ENCODE peak calls at places on chromosomes 3 and 15, in nine cellular contexts. One of them, this sample, is unnamed.

GRCh38 chr15:78934063-78935023 is 10.5 kb downstream of the CTSH start:
- DNase-seq in HEK293T: no peak
- DNase-seq in NCI-H2171: no peak
- DNase-seq in activated T-cell treated with anti-CD3 and anti-CD28 coated beads for 1 hour: no peak
- DNase-seq in WTC11: no peak
- DNase-seq in AG08395: no peak
- DNase-seq in stimulated activated naive CD4-positive, alpha-beta T cell treated with Interleukin-2 at 50 U/mL for 16 hours: no peak
- DNase-seq in activated naive CD4-positive, alpha-beta T cell treated with anti-CD3 and anti-CD28 coated beads for 36 hours: no peak
- DNase-seq in heart right ventricle: peak; percentile 52
- DNase-seq in this sample: no peak

GRCh38 chr3:186220886-186221285 is 112.0 kb upstream of the ETV5 start:
- DNase-seq in HEK293T: no peak
- DNase-seq in activated naive CD4-positive, alpha-beta T cell treated with anti-CD3 and anti-CD28 coated beads for 36 hours: no peak
- DNase-seq in heart right ventricle: no peak
- DNase-seq in WTC11: peak; percentile 35
- DNase-seq in AG08395: no peak
- DNase-seq in NCI-H2171: no peak
- DNase-seq in stimulated activated naive CD4-positive, alpha-beta T cell treated with Interleukin-2 at 50 U/mL for 16 hours: no peak
- DNase-seq in activated T-cell treated with anti-CD3 and anti-CD28 coated beads for 1 hour: no peak
- DNase-seq in this sample: peak; percentile 44

GRCh38 chr3:61452536-61452991 is 108.8 kb upstream of the PTPRG start:
- DNase-seq in HEK293T: no peak
- DNase-seq in NCI-H2171: no peak
- DNase-seq in stimulated activated naive CD4-positive, alpha-beta T cell treated with Interleukin-2 at 50 U/mL for 16 hours: no peak
- DNase-seq in activated T-cell treated with anti-CD3 and anti-CD28 coated beads for 1 hour: no peak
- DNase-seq in heart right ventricle: no peak
- DNase-seq in activated naive CD4-positive, alpha-beta T cell treated with anti-CD3 and anti-CD28 coated beads for 36 hours: no peak
- DNase-seq in AG08395: peak; percentile 54
- DNase-seq in WTC11: no peak
- DNase-seq in this sample: no peak

GRCh38 chr3:127650236-127650635 is 21.3 kb downstream of the PODXL2 start:
- DNase-seq in activated naive CD4-positive, alpha-beta T cell treated with anti-CD3 and anti-CD28 coated beads for 36 hours: no peak
- DNase-seq in WTC11: no peak
- DNase-seq in activated T-cell treated with anti-CD3 and anti-CD28 coated beads for 1 hour: no peak
- DNase-seq in HEK293T: no peak
- DNase-seq in heart right ventricle: no peak
- DNase-seq in stimulated activated naive CD4-positive, alpha-beta T cell treated with Interleukin-2 at 50 U/mL for 16 hours: no peak
- DNase-seq in AG08395: no peak
- DNase-seq in NCI-H2171: no peak
- DNase-seq in this sample: no peak

GRCh38 chr3:148075829-148076716 is 621.6 kb upstream of the AGTR1 start:
- DNase-seq in activated naive CD4-positive, alpha-beta T cell treated with anti-CD3 and anti-CD28 coated beads for 36 hours: no peak
- DNase-seq in AG08395: peak; percentile 64
- DNase-seq in HEK293T: peak; percentile 40
- DNase-seq in stimulated activated naive CD4-positive, alpha-beta T cell treated with Interleukin-2 at 50 U/mL for 16 hours: no peak
- DNase-seq in WTC11: peak; percentile 27
- DNase-seq in heart right ventricle: no peak
- DNase-seq in NCI-H2171: no peak
- DNase-seq in activated T-cell treated with anti-CD3 and anti-CD28 coated beads for 1 hour: no peak
- DNase-seq in this sample: no peak

GRCh38 chr15:54387808-54388207 is 409.6 kb downstream of the UNC13C start:
- DNase-seq in activated T-cell treated with anti-CD3 and anti-CD28 coated beads for 1 hour: no peak
- DNase-seq in activated naive CD4-positive, alpha-beta T cell treated with anti-CD3 and anti-CD28 coated beads for 36 hours: no peak
- DNase-seq in stimulated activated naive CD4-positive, alpha-beta T cell treated with Interleukin-2 at 50 U/mL for 16 hours: no peak
- DNase-seq in heart right ventricle: no peak
- DNase-seq in NCI-H2171: no peak
- DNase-seq in WTC11: no peak
- DNase-seq in HEK293T: no peak
- DNase-seq in AG08395: no peak
- DNase-seq in this sample: no peak

GRCh38 chr3:137121704-137122314 is 164.0 kb downstream of the IL20RB start:
- DNase-seq in stimulated activated naive CD4-positive, alpha-beta T cell treated with Interleukin-2 at 50 U/mL for 16 hours: no peak
- DNase-seq in heart right ventricle: no peak
- DNase-seq in activated T-cell treated with anti-CD3 and anti-CD28 coated beads for 1 hour: no peak
- DNase-seq in HEK293T: peak; percentile 47
- DNase-seq in NCI-H2171: no peak
- DNase-seq in activated naive CD4-positive, alpha-beta T cell treated with anti-CD3 and anti-CD28 coated beads for 36 hours: peak; percentile 48
- DNase-seq in WTC11: peak; percentile 58
- DNase-seq in AG08395: peak; percentile 19
- DNase-seq in this sample: no peak

GRCh38 chr3:14508966-14509795 is 31.0 kb downstream of the GRIP2 start:
- DNase-seq in AG08395: peak; percentile 74
- DNase-seq in activated T-cell treated with anti-CD3 and anti-CD28 coated beads for 1 hour: peak; percentile 75
- DNase-seq in NCI-H2171: no peak
- DNase-seq in activated naive CD4-positive, alpha-beta T cell treated with anti-CD3 and anti-CD28 coated beads for 36 hours: peak; percentile 82
- DNase-seq in stimulated activated naive CD4-positive, alpha-beta T cell treated with Interleukin-2 at 50 U/mL for 16 hours: peak; percentile 63
- DNase-seq in heart right ventricle: peak; percentile 69
- DNase-seq in WTC11: peak; percentile 95
- DNase-seq in HEK293T: peak; percentile 89
- DNase-seq in this sample: peak; percentile 42

GRCh38 chr3:52527039-52527731 is 6.5 kb downstream of the NT5DC2 start:
- DNase-seq in HEK293T: no peak
- DNase-seq in AG08395: no peak
- DNase-seq in WTC11: peak; percentile 5
- DNase-seq in activated naive CD4-positive, alpha-beta T cell treated with anti-CD3 and anti-CD28 coated beads for 36 hours: no peak
- DNase-seq in stimulated activated naive CD4-positive, alpha-beta T cell treated with Interleukin-2 at 50 U/mL for 16 hours: no peak
- DNase-seq in activated T-cell treated with anti-CD3 and anti-CD28 coated beads for 1 hour: no peak
- DNase-seq in heart right ventricle: no peak
- DNase-seq in NCI-H2171: no peak
- DNase-seq in this sample: no peak

GRCh38 chr15:92304239-92304975 is 89.3 kb upstream of the ST8SIA2 start:
- DNase-seq in stimulated activated naive CD4-positive, alpha-beta T cell treated with Interleukin-2 at 50 U/mL for 16 hours: no peak
- DNase-seq in HEK293T: no peak
- DNase-seq in activated T-cell treated with anti-CD3 and anti-CD28 coated beads for 1 hour: no peak
- DNase-seq in WTC11: no peak
- DNase-seq in NCI-H2171: no peak
- DNase-seq in AG08395: no peak
- DNase-seq in heart right ventricle: no peak
- DNase-seq in activated naive CD4-positive, alpha-beta T cell treated with anti-CD3 and anti-CD28 coated beads for 36 hours: no peak
- DNase-seq in this sample: no peak

GRCh38 chr15:43184407-43185160 is 619 bp upstream of the CCNDBP1 start:
- DNase-seq in stimulated activated naive CD4-positive, alpha-beta T cell treated with Interleukin-2 at 50 U/mL for 16 hours: no peak
- DNase-seq in WTC11: no peak
- DNase-seq in NCI-H2171: no peak
- DNase-seq in HEK293T: no peak
- DNase-seq in activated naive CD4-positive, alpha-beta T cell treated with anti-CD3 and anti-CD28 coated beads for 36 hours: no peak
- DNase-seq in AG08395: no peak
- DNase-seq in activated T-cell treated with anti-CD3 and anti-CD28 coated beads for 1 hour: no peak
- DNase-seq in heart right ventricle: no peak
- DNase-seq in this sample: no peak

GRCh38 chr3:130950641-130951040 is 56.8 kb downstream of the ATP2C1 start:
- DNase-seq in heart right ventricle: no peak
- DNase-seq in activated naive CD4-positive, alpha-beta T cell treated with anti-CD3 and anti-CD28 coated beads for 36 hours: no peak
- DNase-seq in WTC11: no peak
- DNase-seq in HEK293T: no peak
- DNase-seq in AG08395: peak; percentile 22
- DNase-seq in stimulated activated naive CD4-positive, alpha-beta T cell treated with Interleukin-2 at 50 U/mL for 16 hours: no peak
- DNase-seq in NCI-H2171: no peak
- DNase-seq in activated T-cell treated with anti-CD3 and anti-CD28 coated beads for 1 hour: no peak
- DNase-seq in this sample: no peak

GRCh38 chr3:126525091-126525852 is 1.3 kb downstream of the CHST13 start:
- DNase-seq in activated T-cell treated with anti-CD3 and anti-CD28 coated beads for 1 hour: no peak
- DNase-seq in NCI-H2171: no peak
- DNase-seq in heart right ventricle: no peak
- DNase-seq in WTC11: no peak
- DNase-seq in activated naive CD4-positive, alpha-beta T cell treated with anti-CD3 and anti-CD28 coated beads for 36 hours: no peak
- DNase-seq in HEK293T: no peak
- DNase-seq in stimulated activated naive CD4-positive, alpha-beta T cell treated with Interleukin-2 at 50 U/mL for 16 hours: no peak
- DNase-seq in AG08395: no peak
- DNase-seq in this sample: no peak

GRCh38 chr3:55481918-55482495 is 5.1 kb downstream of the WNT5A start:
- DNase-seq in AG08395: peak; percentile 48
- DNase-seq in heart right ventricle: no peak
- DNase-seq in activated naive CD4-positive, alpha-beta T cell treated with anti-CD3 and anti-CD28 coated beads for 36 hours: no peak
- DNase-seq in activated T-cell treated with anti-CD3 and anti-CD28 coated beads for 1 hour: no peak
- DNase-seq in stimulated activated naive CD4-positive, alpha-beta T cell treated with Interleukin-2 at 50 U/mL for 16 hours: no peak
- DNase-seq in WTC11: peak; percentile 57
- DNase-seq in NCI-H2171: no peak
- DNase-seq in HEK293T: no peak
- DNase-seq in this sample: no peak

GRCh38 chr3:99846472-99846871 is 28.8 kb downstream of the CMSS1 start:
- DNase-seq in NCI-H2171: no peak
- DNase-seq in stimulated activated naive CD4-positive, alpha-beta T cell treated with Interleukin-2 at 50 U/mL for 16 hours: no peak
- DNase-seq in activated naive CD4-positive, alpha-beta T cell treated with anti-CD3 and anti-CD28 coated beads for 36 hours: no peak
- DNase-seq in AG08395: peak; percentile 41
- DNase-seq in activated T-cell treated with anti-CD3 and anti-CD28 coated beads for 1 hour: no peak
- DNase-seq in HEK293T: no peak
- DNase-seq in WTC11: no peak
- DNase-seq in heart right ventricle: peak; percentile 37
- DNase-seq in this sample: no peak

GRCh38 chr3:141255864-141256263 is 24.2 kb downstream of the PXYLP1 start:
- DNase-seq in activated naive CD4-positive, alpha-beta T cell treated with anti-CD3 and anti-CD28 coated beads for 36 hours: peak; percentile 68
- DNase-seq in HEK293T: peak; percentile 51
- DNase-seq in activated T-cell treated with anti-CD3 and anti-CD28 coated beads for 1 hour: peak; percentile 17
- DNase-seq in AG08395: peak; percentile 49
- DNase-seq in WTC11: peak; percentile 35
- DNase-seq in stimulated activated naive CD4-positive, alpha-beta T cell treated with Interleukin-2 at 50 U/mL for 16 hours: no peak
- DNase-seq in NCI-H2171: no peak
- DNase-seq in heart right ventricle: no peak
- DNase-seq in this sample: no peak

GRCh38 chr3:42195879-42196330 is 70.1 kb downstream of the CCK start:
- DNase-seq in activated T-cell treated with anti-CD3 and anti-CD28 coated beads for 1 hour: no peak
- DNase-seq in activated naive CD4-positive, alpha-beta T cell treated with anti-CD3 and anti-CD28 coated beads for 36 hours: no peak
- DNase-seq in heart right ventricle: no peak
- DNase-seq in HEK293T: no peak
- DNase-seq in AG08395: no peak
- DNase-seq in stimulated activated naive CD4-positive, alpha-beta T cell treated with Interleukin-2 at 50 U/mL for 16 hours: no peak
- DNase-seq in WTC11: no peak
- DNase-seq in NCI-H2171: no peak
- DNase-seq in this sample: no peak

GRCh38 chr3:159619341-159619885 is 369.2 kb upstream of the IL12A start:
- DNase-seq in WTC11: no peak
- DNase-seq in activated naive CD4-positive, alpha-beta T cell treated with anti-CD3 and anti-CD28 coated beads for 36 hours: no peak
- DNase-seq in AG08395: peak; percentile 68
- DNase-seq in stimulated activated naive CD4-positive, alpha-beta T cell treated with Interleukin-2 at 50 U/mL for 16 hours: no peak
- DNase-seq in NCI-H2171: no peak
- DNase-seq in HEK293T: peak; percentile 50
- DNase-seq in activated T-cell treated with anti-CD3 and anti-CD28 coated beads for 1 hour: no peak
- DNase-seq in heart right ventricle: no peak
- DNase-seq in this sample: no peak

GRCh38 chr3:184155644-184156521 is 706 bp downstream of the DVL3 start:
- DNase-seq in activated T-cell treated with anti-CD3 and anti-CD28 coated beads for 1 hour: peak; percentile 24
- DNase-seq in heart right ventricle: peak; percentile 31
- DNase-seq in WTC11: peak; percentile 47
- DNase-seq in NCI-H2171: no peak
- DNase-seq in stimulated activated naive CD4-positive, alpha-beta T cell treated with Interleukin-2 at 50 U/mL for 16 hours: peak; percentile 52
- DNase-seq in activated naive CD4-positive, alpha-beta T cell treated with anti-CD3 and anti-CD28 coated beads for 36 hours: peak; percentile 62
- DNase-seq in AG08395: peak; percentile 18
- DNase-seq in HEK293T: peak; percentile 18
- DNase-seq in this sample: no peak

GRCh38 chr3:72441284-72441994 is 406.8 kb downstream of the SHQ1 start:
- DNase-seq in WTC11: no peak
- DNase-seq in AG08395: no peak
- DNase-seq in HEK293T: no peak
- DNase-seq in heart right ventricle: no peak
- DNase-seq in activated naive CD4-positive, alpha-beta T cell treated with anti-CD3 and anti-CD28 coated beads for 36 hours: no peak
- DNase-seq in stimulated activated naive CD4-positive, alpha-beta T cell treated with Interleukin-2 at 50 U/mL for 16 hours: no peak
- DNase-seq in NCI-H2171: no peak
- DNase-seq in activated T-cell treated with anti-CD3 and anti-CD28 coated beads for 1 hour: no peak
- DNase-seq in this sample: no peak

GRCh38 chr15:81548350-81549116 is 174.5 kb upstream of the TMC3 start:
- DNase-seq in stimulated activated naive CD4-positive, alpha-beta T cell treated with Interleukin-2 at 50 U/mL for 16 hours: no peak
- DNase-seq in heart right ventricle: no peak
- DNase-seq in WTC11: no peak
- DNase-seq in NCI-H2171: no peak
- DNase-seq in activated T-cell treated with anti-CD3 and anti-CD28 coated beads for 1 hour: no peak
- DNase-seq in activated naive CD4-positive, alpha-beta T cell treated with anti-CD3 and anti-CD28 coated beads for 36 hours: no peak
- DNase-seq in HEK293T: no peak
- DNase-seq in AG08395: no peak
- DNase-seq in this sample: no peak

GRCh38 chr3:189937302-189938255 is 183.1 kb downstream of the P3H2 start:
- DNase-seq in stimulated activated naive CD4-positive, alpha-beta T cell treated with Interleukin-2 at 50 U/mL for 16 hours: no peak
- DNase-seq in HEK293T: no peak
- DNase-seq in WTC11: no peak
- DNase-seq in activated T-cell treated with anti-CD3 and anti-CD28 coated beads for 1 hour: no peak
- DNase-seq in activated naive CD4-positive, alpha-beta T cell treated with anti-CD3 and anti-CD28 coated beads for 36 hours: no peak
- DNase-seq in heart right ventricle: no peak
- DNase-seq in NCI-H2171: no peak
- DNase-seq in AG08395: peak; percentile 93
- DNase-seq in this sample: no peak

GRCh38 chr3:161913786-161914389 is 417.3 kb downstream of the OTOL1 start:
- DNase-seq in activated T-cell treated with anti-CD3 and anti-CD28 coated beads for 1 hour: no peak
- DNase-seq in heart right ventricle: no peak
- DNase-seq in activated naive CD4-positive, alpha-beta T cell treated with anti-CD3 and anti-CD28 coated beads for 36 hours: no peak
- DNase-seq in stimulated activated naive CD4-positive, alpha-beta T cell treated with Interleukin-2 at 50 U/mL for 16 hours: no peak
- DNase-seq in WTC11: no peak
- DNase-seq in HEK293T: no peak
- DNase-seq in NCI-H2171: no peak
- DNase-seq in AG08395: peak; percentile 53
- DNase-seq in this sample: no peak

GRCh38 chr3:60954049-60954448 is 297.2 kb downstream of the FHIT start:
- DNase-seq in activated naive CD4-positive, alpha-beta T cell treated with anti-CD3 and anti-CD28 coated beads for 36 hours: no peak
- DNase-seq in WTC11: no peak
- DNase-seq in activated T-cell treated with anti-CD3 and anti-CD28 coated beads for 1 hour: no peak
- DNase-seq in heart right ventricle: no peak
- DNase-seq in stimulated activated naive CD4-positive, alpha-beta T cell treated with Interleukin-2 at 50 U/mL for 16 hours: no peak
- DNase-seq in HEK293T: no peak
- DNase-seq in NCI-H2171: no peak
- DNase-seq in AG08395: peak; percentile 14
- DNase-seq in this sample: no peak

GRCh38 chr3:60754617-60755016 is 496.6 kb downstream of the FHIT start:
- DNase-seq in stimulated activated naive CD4-positive, alpha-beta T cell treated with Interleukin-2 at 50 U/mL for 16 hours: no peak
- DNase-seq in heart right ventricle: no peak
- DNase-seq in WTC11: no peak
- DNase-seq in HEK293T: no peak
- DNase-seq in AG08395: peak; percentile 46
- DNase-seq in NCI-H2171: no peak
- DNase-seq in activated naive CD4-positive, alpha-beta T cell treated with anti-CD3 and anti-CD28 coated beads for 36 hours: no peak
- DNase-seq in activated T-cell treated with anti-CD3 and anti-CD28 coated beads for 1 hour: no peak
- DNase-seq in this sample: no peak

GRCh38 chr3:30167511-30168135 is 438.8 kb upstream of the TGFBR2 start:
- DNase-seq in heart right ventricle: no peak
- DNase-seq in HEK293T: no peak
- DNase-seq in AG08395: no peak
- DNase-seq in WTC11: no peak
- DNase-seq in activated naive CD4-positive, alpha-beta T cell treated with anti-CD3 and anti-CD28 coated beads for 36 hours: no peak
- DNase-seq in NCI-H2171: no peak
- DNase-seq in stimulated activated naive CD4-positive, alpha-beta T cell treated with Interleukin-2 at 50 U/mL for 16 hours: no peak
- DNase-seq in activated T-cell treated with anti-CD3 and anti-CD28 coated beads for 1 hour: no peak
- DNase-seq in this sample: no peak

GRCh38 chr3:58564456-58565160 is 12.6 kb downstream of the FAM107A start:
- DNase-seq in activated naive CD4-positive, alpha-beta T cell treated with anti-CD3 and anti-CD28 coated beads for 36 hours: no peak
- DNase-seq in HEK293T: no peak
- DNase-seq in heart right ventricle: no peak
- DNase-seq in WTC11: no peak
- DNase-seq in activated T-cell treated with anti-CD3 and anti-CD28 coated beads for 1 hour: no peak
- DNase-seq in stimulated activated naive CD4-positive, alpha-beta T cell treated with Interleukin-2 at 50 U/mL for 16 hours: no peak
- DNase-seq in NCI-H2171: no peak
- DNase-seq in AG08395: peak; percentile 86
- DNase-seq in this sample: no peak

GRCh38 chr3:188262913-188263683 is 109.1 kb downstream of the LPP start:
- DNase-seq in NCI-H2171: no peak
- DNase-seq in activated T-cell treated with anti-CD3 and anti-CD28 coated beads for 1 hour: no peak
- DNase-seq in HEK293T: no peak
- DNase-seq in activated naive CD4-positive, alpha-beta T cell treated with anti-CD3 and anti-CD28 coated beads for 36 hours: no peak
- DNase-seq in WTC11: no peak
- DNase-seq in AG08395: peak; percentile 48
- DNase-seq in stimulated activated naive CD4-positive, alpha-beta T cell treated with Interleukin-2 at 50 U/mL for 16 hours: no peak
- DNase-seq in heart right ventricle: peak; percentile 62
- DNase-seq in this sample: peak; percentile 66

GRCh38 chr3:108493862-108494261 is 16.5 kb downstream of the MYH15 start:
- DNase-seq in AG08395: peak; percentile 27
- DNase-seq in NCI-H2171: no peak
- DNase-seq in activated T-cell treated with anti-CD3 and anti-CD28 coated beads for 1 hour: no peak
- DNase-seq in WTC11: peak; percentile 16
- DNase-seq in activated naive CD4-positive, alpha-beta T cell treated with anti-CD3 and anti-CD28 coated beads for 36 hours: peak; percentile 28
- DNase-seq in stimulated activated naive CD4-positive, alpha-beta T cell treated with Interleukin-2 at 50 U/mL for 16 hours: no peak
- DNase-seq in HEK293T: no peak
- DNase-seq in heart right ventricle: no peak
- DNase-seq in this sample: no peak

GRCh38 chr3:123642182-123642956 is 57.5 kb upstream of the HACD2 start:
- DNase-seq in AG08395: peak; percentile 92
- DNase-seq in activated naive CD4-positive, alpha-beta T cell treated with anti-CD3 and anti-CD28 coated beads for 36 hours: peak; percentile 83
- DNase-seq in activated T-cell treated with anti-CD3 and anti-CD28 coated beads for 1 hour: peak; percentile 30
- DNase-seq in heart right ventricle: peak; percentile 65
- DNase-seq in stimulated activated naive CD4-positive, alpha-beta T cell treated with Interleukin-2 at 50 U/mL for 16 hours: no peak
- DNase-seq in HEK293T: peak; percentile 84
- DNase-seq in WTC11: peak; percentile 92
- DNase-seq in NCI-H2171: no peak
- DNase-seq in this sample: no peak

GRCh38 chr15:38895326-38896282 is 331.0 kb upstream of the RASGRP1 start:
- DNase-seq in AG08395: peak; percentile 31
- DNase-seq in HEK293T: no peak
- DNase-seq in NCI-H2171: no peak
- DNase-seq in WTC11: no peak
- DNase-seq in stimulated activated naive CD4-positive, alpha-beta T cell treated with Interleukin-2 at 50 U/mL for 16 hours: no peak
- DNase-seq in activated T-cell treated with anti-CD3 and anti-CD28 coated beads for 1 hour: no peak
- DNase-seq in heart right ventricle: no peak
- DNase-seq in activated naive CD4-positive, alpha-beta T cell treated with anti-CD3 and anti-CD28 coated beads for 36 hours: no peak
- DNase-seq in this sample: no peak